ENCODE peak calls at places on chromosomes 7 and 10, in six cellular contexts. Z is mucosa of descending colon, Y is SK-N-SH, A is heart left ventricle, W is pancreas, E is cardiac muscle cell. Q is an unnamed sample. For H3K4me1, the result is how much of the 10 kb centered on the place peaks cover.

GRCh38 chr7:29143698-29144203 is 2.6 kb downstream of the CPVL start:
- DNase-seq in Y (no peak), A (no peak), E (no peak), W (no peak), Z (no peak), Q (no peak)

GRCh38 chr10:6721964-6722615 is 142.0 kb upstream of the PRKCQ start:
- DNase-seq in Z (no peak), A (no peak), W (no peak), E (no peak), Y (no peak), Q (no peak)

GRCh38 chr10:12140038-12140437 is 10.6 kb downstream of the SEC61A2 start:
- DNase-seq in A (no peak), E (no peak), Y (no peak), W (no peak), Z (no peak), Q (no peak)

GRCh38 chr10:105843786-105844560 is 1202.9 kb downstream of the SORCS3 start:
- DNase-seq in Y (no peak), E (no peak), A (no peak), Z (no peak), W (no peak), Q (no peak)

GRCh38 chr7:30162622-30163124 is 27.9 kb downstream of the MTURN start:
- DNase-seq in Z (no peak), A (no peak), E (no peak), Y (no peak), W (no peak), Q (no peak)

GRCh38 chr10:132676193-132676891 is 109.6 kb downstream of the NKX6-2 start:
- DNase-seq in Y (no peak), W (peak), E (no peak), Z (no peak), A (no peak), Q (no peak)

GRCh38 chr10:16967866-16968721 is 150.9 kb upstream of the RSU1 start:
- DNase-seq in Y (no peak), A (peak), Z (peak), W (no peak), E (peak), Q (no peak)

GRCh38 chr7:49986191-49986590 is 106.9 kb downstream of the ZPBP start:
- DNase-seq in Y (no peak), W (no peak), Z (no peak), A (no peak), E (no peak), Q (no peak)

GRCh38 chr10:28503114-28503513 is 29.8 kb upstream of the WAC start:
- DNase-seq in W (no peak), E (no peak), Z (peak), A (peak), Y (peak), Q (no peak)

GRCh38 chr10:59907918-59908807 is 1.8 kb upstream of the CCDC6 start:
- DNase-seq in A (peak), W (no peak), Y (no peak), E (peak), Z (peak), Q (peak)

GRCh38 chr10:51792678-51793077 is 93.3 kb upstream of the CSTF2T start:
- DNase-seq in Y (no peak), A (no peak), E (no peak), W (no peak), Z (no peak), Q (no peak)

GRCh38 chr7:44323381-44324203 is 1.8 kb downstream of the CAMK2B start:
- DNase-seq in Z (no peak), A (no peak), W (no peak), Y (peak), E (no peak), Q (no peak)
- H3K4me1 ChIP-seq in Z (under half), A (under half), W (under half), Y (under half), E (under half), Q (under half)

GRCh38 chr10:102770108-102770482 is 26.3 kb downstream of the WBP1L start:
- DNase-seq in Y (no peak), Z (no peak), W (no peak), A (no peak), E (no peak), Q (no peak)
- H3K4me1 ChIP-seq in Y (under half), Z (under half), W (under half), A (half or more), E (under half), Q (half or more)

GRCh38 chr10:70424320-70424719 is 17.2 kb downstream of the NODAL start:
- DNase-seq in E (no peak), A (no peak), Y (no peak), Z (no peak), W (no peak), Q (no peak)

GRCh38 chr10:70430489-70431445 is 10.7 kb downstream of the NODAL start:
- DNase-seq in W (no peak), A (peak), Z (peak), Y (no peak), E (peak), Q (peak)

GRCh38 chr10:70426835-70427234 is 14.6 kb downstream of the NODAL start:
- DNase-seq in W (no peak), Y (no peak), A (no peak), Z (no peak), E (no peak), Q (no peak)

DNA sequence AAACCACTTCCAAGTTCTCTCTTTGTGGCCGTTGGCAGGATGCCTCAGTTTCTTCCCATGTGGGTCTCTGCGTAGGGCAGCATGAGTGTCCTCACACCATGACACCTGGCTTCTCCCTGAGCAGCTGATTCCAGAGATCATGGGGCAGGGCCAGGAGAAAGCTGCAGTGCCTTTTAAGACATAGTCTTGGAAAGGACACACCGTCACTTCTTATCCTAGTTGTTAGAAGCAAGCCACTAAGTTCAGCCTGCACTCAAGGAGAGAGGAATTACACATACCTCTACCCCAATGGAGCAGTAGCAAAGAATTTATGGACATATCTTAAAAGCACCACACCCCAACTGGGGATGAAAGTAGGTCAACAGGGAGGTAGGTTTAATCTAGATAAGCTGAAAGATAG is 16.4 kb downstream of the NODAL start:
- DNase-seq in A (no peak), Y (no peak), Z (peak), W (no peak), E (no peak), Q (no peak)
- H3K4me1 ChIP-seq in A (under half), Y (under half), Z (under half), W (under half), E (under half), Q (under half)

GRCh38 chr10:71734797-71735196 is 15.2 kb upstream of the C10orf105 start:
- DNase-seq in Y (no peak), E (no peak), W (no peak), A (no peak), Z (no peak), Q (no peak)

GRCh38 chr10:71735709-71736569 is 16.4 kb upstream of the C10orf105 start:
- DNase-seq in W (no peak), E (no peak), Z (no peak), A (no peak), Y (no peak), Q (no peak)

GRCh38 chr10:71728218-71728737 is 8.7 kb upstream of the C10orf105 start:
- DNase-seq in Z (peak), W (no peak), A (peak), Y (peak), E (no peak), Q (no peak)

GRCh38 chr10:71729023-71729649 is 9.6 kb upstream of the C10orf105 start:
- DNase-seq in Y (peak), E (no peak), Z (peak), W (no peak), A (peak), Q (peak)

GRCh38 chr10:71731791-71732190 is 12.2 kb upstream of the C10orf105 start:
- DNase-seq in E (no peak), Z (no peak), Y (no peak), A (no peak), W (no peak), Q (no peak)
- H3K4me1 ChIP-seq in E (under half), Z (under half), Y (under half), A (under half), W (under half), Q (under half)

GRCh38 chr10:95785942-95786669 is 30.1 kb downstream of the ENTPD1 start:
- DNase-seq in Z (no peak), Y (no peak), A (no peak), E (no peak), W (no peak), Q (no peak)
- H3K4me1 ChIP-seq in Z (under half), Y (under half), A (under half), E (under half), W (under half), Q (under half)